ENCODE peak calls at places on chromosomes 16 and 17, in seven cellular contexts. A is lower leg skin, O is AG04449, Y is fibroblast of lung, X is esophagus squamous epithelium, V is AG09309, P is prostate gland. J is an unnamed sample.

GRCh38 chr17:79789943-79790804 is 6.7 kb downstream of the CBX8 start:
- DNase-seq in O (no peak), V (no peak), Y (no peak), A (no peak), X (no peak), P (no peak), J (no peak)

GRCh38 chr16:11370084-11370931 is 25.0 kb downstream of the RMI2 start:
- DNase-seq in O (no peak), X (no peak), A (no peak), P (no peak), V (no peak), Y (no peak), J (no peak)

GRCh38 chr16:68074850-68075249 is 10.3 kb upstream of the NFATC3 start:
- DNase-seq in Y (no peak), O (no peak), X (peak; percentile 29), A (no peak), V (no peak), P (no peak), J (no peak)

GRCh38 chr17:13154403-13154802 is 136.6 kb upstream of the ELAC2 start:
- DNase-seq in A (no peak), P (no peak), O (peak; percentile 42), X (no peak), V (no peak), Y (peak; percentile 28), J (no peak)

GRCh38 chr17:16477255-16477654 is 14.7 kb downstream of the LRRC75A start:
- DNase-seq in A (no peak), X (no peak), V (peak; percentile 39), O (peak; percentile 21), P (no peak), Y (peak; percentile 89), J (peak; percentile 42)

GRCh38 chr16:46932802-46933201 is 40.7 kb downstream of the DNAJA2 start:
- DNase-seq in X (no peak), V (no peak), Y (no peak), P (no peak), A (no peak), O (no peak), J (no peak)

GRCh38 chr16:4691666-4692412 is 1.5 kb upstream of the NUDT16L1 start:
- DNase-seq in X (no peak), Y (no peak), O (no peak), A (peak; percentile 84), P (no peak), V (no peak), J (no peak)

GRCh38 chr17:66272699-66273390 is 29.6 kb upstream of the PRKCA start:
- DNase-seq in A (no peak), O (no peak), X (no peak), P (no peak), V (peak; percentile 71), Y (peak; percentile 96), J (no peak)

GRCh38 chr16:73071131-73071940 is 23.4 kb upstream of the ZFHX3 start:
- DNase-seq in Y (peak; percentile 69), V (no peak), X (no peak), O (no peak), P (no peak), A (peak; percentile 88), J (no peak)

GRCh38 chr17:39652635-39653315 is 12.4 kb upstream of the TCAP start:
- DNase-seq in O (no peak), X (no peak), A (no peak), V (no peak), Y (no peak), P (no peak), J (no peak)

GRCh38 chr16:82728901-82729300 is 102.1 kb downstream of the CDH13 start:
- DNase-seq in X (no peak), P (no peak), A (no peak), O (no peak), V (no peak), Y (no peak), J (no peak)

GRCh38 chr16:67068212-67068753 is 39.3 kb downstream of the CBFB start:
- DNase-seq in O (no peak), P (no peak), X (no peak), Y (no peak), V (no peak), A (no peak), J (no peak)

GRCh38 chr17:14052886-14053615 is 16.3 kb upstream of the COX10 start:
- DNase-seq in O (no peak), P (peak; percentile 30), Y (peak; percentile 67), X (no peak), A (no peak), V (no peak), J (no peak)

GRCh38 chr16:54847207-54847606 is 83.5 kb upstream of the IRX5 start:
- DNase-seq in A (no peak), X (no peak), O (no peak), P (peak; percentile 64), Y (peak; percentile 41), V (no peak), J (no peak)

GRCh38 chr17:74990581-74991105 is 3.2 kb downstream of the CDR2L start:
- DNase-seq in O (no peak), P (no peak), A (no peak), V (no peak), Y (no peak), X (no peak), J (no peak)

GRCh38 chr17:74987418-74987908 is at the start of gene CDR2L:
- DNase-seq in P (peak; percentile 95), Y (peak; percentile 90), V (peak; percentile 67), A (peak; percentile 99), O (peak; percentile 67), X (peak; percentile 78), J (peak; percentile 75)

GRCh38 chr17:74986206-74986576 is 1.2 kb upstream of the CDR2L start:
- DNase-seq in P (no peak), A (no peak), Y (no peak), V (no peak), X (no peak), O (no peak), J (no peak)

GRCh38 chr17:74992223-74992622 is 4.8 kb downstream of the CDR2L start:
- DNase-seq in O (no peak), V (no peak), X (no peak), A (no peak), Y (no peak), P (no peak), J (no peak)

GRCh38 chr17:74987909-74988711 is 678 bp downstream of the CDR2L start:
- DNase-seq in A (peak; percentile 97), V (no peak), O (no peak), Y (peak; percentile 85), X (no peak), P (peak; percentile 83), J (no peak)
- TF ChIP-seq CTCF in A (no peak), V (peak; percentile 46), O (peak; percentile 62), Y (peak; percentile 33), X (peak; percentile 45), P (peak; percentile 70), J (peak; percentile 42)

GRCh38 chr16:280991-281659 is 734 bp downstream of the ARHGDIG start:
- DNase-seq in Y (no peak), V (no peak), P (no peak), A (no peak), O (no peak), X (no peak), J (no peak)
- H3K4me3 ChIP-seq in Y (no peak overlapping the region), V (no peak overlapping the region), P (peak overlapping the region; percentile 26), A (no peak overlapping the region), O (no peak overlapping the region), X (peak overlapping the region; percentile 60), J (peak overlapping the region; percentile 34)

GRCh38 chr17:64728041-64728695 is 66.1 kb upstream of the SMURF2 start:
- DNase-seq in A (peak; percentile 57), P (no peak), X (no peak), Y (no peak), O (no peak), V (no peak), J (no peak)

GRCh38 chr17:64736804-64737492 is 74.8 kb upstream of the SMURF2 start:
- DNase-seq in Y (peak; percentile 53), V (no peak), P (peak; percentile 7), A (peak; percentile 45), X (no peak), O (no peak), J (no peak)

DNA sequence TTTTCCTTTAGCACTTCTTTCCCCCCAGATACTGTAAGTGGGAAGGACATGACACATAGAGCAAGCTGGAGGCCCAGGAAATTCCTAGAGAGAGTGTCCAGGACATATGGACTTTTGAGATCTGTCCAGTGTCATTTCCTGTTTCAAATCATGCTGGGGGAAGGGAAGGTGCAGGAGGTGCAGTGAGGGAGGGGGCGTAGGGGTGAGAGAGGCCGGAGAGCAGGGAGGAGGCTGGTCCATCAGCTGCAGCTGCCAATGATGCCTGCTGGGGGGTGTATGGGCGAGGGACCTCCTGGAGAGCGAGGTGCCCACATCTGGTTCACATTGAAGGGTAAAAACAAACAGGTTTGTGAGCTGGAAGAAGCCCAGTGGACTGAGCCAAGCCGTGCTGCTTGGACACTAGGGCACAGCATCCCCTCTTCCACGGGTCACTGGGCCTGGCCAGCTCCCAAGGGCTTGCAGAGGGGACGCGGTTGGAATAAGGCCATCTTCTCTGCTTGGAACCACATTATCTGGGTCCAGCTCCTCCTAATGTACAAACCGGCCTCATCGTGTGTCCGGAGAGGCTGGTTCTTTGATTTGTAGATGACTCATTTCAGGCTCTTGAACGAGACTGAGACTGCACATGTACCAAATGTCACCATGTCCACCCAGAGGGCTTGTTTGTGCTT is 70.4 kb upstream of the SMURF2 start:
- DNase-seq in X (no peak), Y (peak; percentile 80), A (peak; percentile 82), O (no peak), V (no peak), P (no peak), J (no peak)
- TF ChIP-seq CTCF in X (no peak), Y (peak; percentile 6), A (no peak), O (no peak), V (no peak), P (no peak), J (no peak)

DNA sequence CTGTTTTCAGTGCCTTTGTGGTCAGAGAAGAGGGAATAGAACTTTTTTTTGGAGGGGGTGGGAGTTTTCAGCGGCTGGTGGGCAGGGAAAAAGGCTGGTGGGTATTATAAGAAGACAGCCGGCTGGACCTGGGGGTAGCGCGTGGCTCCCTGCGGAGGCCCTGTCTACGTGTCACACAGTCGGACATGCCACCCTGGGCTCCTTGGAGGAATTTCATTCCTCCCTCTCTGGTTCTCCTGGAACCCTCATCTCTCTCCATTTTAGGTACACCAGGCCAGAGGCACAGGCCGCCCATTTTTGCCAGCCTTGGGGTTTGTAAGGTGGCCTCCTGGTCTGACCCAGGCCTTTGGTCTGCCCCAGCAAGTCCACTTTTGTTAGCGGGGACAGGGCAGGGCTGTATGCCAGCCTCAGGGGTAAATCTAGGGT is 908 bp downstream of the FKBP10 start:
- DNase-seq in A (no peak), V (no peak), O (no peak), Y (no peak), P (no peak), X (no peak), J (no peak)
- H3K4me3 ChIP-seq in A (no peak overlapping the region), V (peak overlapping the region; percentile 97), O (peak overlapping the region; percentile 87), Y (peak overlapping the region; percentile 99), P (peak overlapping the region; percentile 60), X (peak overlapping the region; percentile 85), J (peak overlapping the region; percentile 63)

GRCh38 chr17:71727292-71727691 is 393.5 kb upstream of the SOX9 start:
- DNase-seq in Y (no peak), V (no peak), X (no peak), P (no peak), A (no peak), O (no peak), J (no peak)

GRCh38 chr17:71727723-71728122 is 393.1 kb upstream of the SOX9 start:
- DNase-seq in Y (no peak), V (no peak), O (no peak), A (no peak), X (no peak), P (no peak), J (no peak)

GRCh38 chr17:71726320-71726719 is 394.5 kb upstream of the SOX9 start:
- DNase-seq in V (no peak), X (no peak), Y (peak; percentile 3), P (no peak), O (no peak), A (no peak), J (no peak)

GRCh38 chr17:71724339-71724738 is 396.5 kb upstream of the SOX9 start:
- DNase-seq in X (no peak), A (no peak), P (no peak), O (no peak), V (no peak), Y (no peak), J (no peak)
- TF ChIP-seq CTCF in X (no peak), A (no peak), P (no peak), O (no peak), V (no peak), Y (no peak), J (no peak)

J was measured in retinal pigment epithelial cell.